ENCODE peak calls at places on chromosomes 1 and 21, in four cellular contexts. H, N, O and A are unnamed samples.

GRCh38 chr1:33302325-33302724 is 18.6 kb downstream of the A3GALT2 start:
- DNase-seq in H (no peak), N (peak), O (no peak), A (no peak)

GRCh38 chr1:201945863-201946223 is 505 bp downstream of the LMOD1 start:
- DNase-seq in O (no peak), H (no peak), N (no peak), A (no peak)

GRCh38 chr21:37207441-37208009 is 59.6 kb downstream of the VPS26C start:
- DNase-seq in O (no peak), H (no peak), N (no peak), A (peak)

GRCh38 chr1:246454655-246455054 is 52.4 kb downstream of the SMYD3 start:
- DNase-seq in O (no peak), H (no peak), N (no peak), A (no peak)

GRCh38 chr1:46223472-46223943 is 20.4 kb downstream of the LURAP1 start:
- DNase-seq in N (peak), H (peak), O (peak), A (peak)

GRCh38 chr1:239123243-239123642 is 263.1 kb upstream of the CHRM3 start:
- DNase-seq in O (no peak), N (no peak), H (no peak), A (no peak)

GRCh38 chr1:19445417-19446342 is 39.7 kb downstream of the CAPZB start:
- DNase-seq in N (no peak), H (no peak), O (peak), A (peak)

GRCh38 chr1:31798086-31798432 is 17.8 kb downstream of the SPOCD1 start:
- DNase-seq in N (no peak), O (no peak), H (no peak), A (no peak)

GRCh38 chr1:1318131-1318652 is 6.3 kb downstream of the INTS11 start:
- DNase-seq in O (peak), H (no peak), N (no peak), A (peak)

GRCh38 chr1:212483154-212483505 is 50.4 kb downstream of the NENF start:
- DNase-seq in O (peak), H (no peak), N (no peak), A (no peak)

GRCh38 chr1:47682198-47682597 is 244.4 kb downstream of the FOXD2 start:
- DNase-seq in H (no peak), N (no peak), O (no peak), A (no peak)

GRCh38 chr1:56329970-56330369 is 249.4 kb downstream of the PLPP3 start:
- DNase-seq in N (no peak), O (no peak), H (no peak), A (no peak)

GRCh38 chr1:177490240-177490639 is 319.5 kb downstream of the BRINP2 start:
- DNase-seq in N (no peak), O (no peak), H (no peak), A (no peak)

GRCh38 chr1:99590578-99591209 is 55.2 kb upstream of the PALMD start:
- DNase-seq in N (no peak), O (no peak), H (no peak), A (no peak)